ENCODE peak calls at places on chromosomes 1 and 21, in eight cellular contexts. One of them, this sample, is unnamed.

GRCh38 chr21:32585970-32586369 is 647 bp upstream of the TCP10L start:
- DNase-seq in CD4-positive, alpha-beta T cell: no peak
- DNase-seq in cardiac muscle cell: no peak
- DNase-seq in uterus: no peak
- DNase-seq in CD8-positive, alpha-beta T cell: no peak
- DNase-seq in upper lobe of right lung: no peak
- DNase-seq in left lung: no peak
- DNase-seq in astrocyte: no peak
- DNase-seq in this sample: no peak

GRCh38 chr1:184840596-184840995 is 85.9 kb upstream of the EDEM3 start:
- DNase-seq in CD4-positive, alpha-beta T cell: no peak
- DNase-seq in cardiac muscle cell: no peak
- DNase-seq in uterus: no peak
- DNase-seq in CD8-positive, alpha-beta T cell: peak
- DNase-seq in upper lobe of right lung: no peak
- DNase-seq in left lung: no peak
- DNase-seq in astrocyte: no peak
- DNase-seq in this sample: no peak

GRCh38 chr1:910311-910880 is 13.3 kb upstream of the SAMD11 start:
- DNase-seq in CD4-positive, alpha-beta T cell: no peak
- DNase-seq in cardiac muscle cell: no peak
- DNase-seq in uterus: peak
- DNase-seq in CD8-positive, alpha-beta T cell: peak
- DNase-seq in upper lobe of right lung: peak
- DNase-seq in left lung: peak
- DNase-seq in astrocyte: no peak
- DNase-seq in this sample: no peak

GRCh38 chr1:15429701-15430149 is 8.5 kb upstream of the CTRC start:
- DNase-seq in CD4-positive, alpha-beta T cell: no peak
- DNase-seq in cardiac muscle cell: peak
- DNase-seq in uterus: no peak
- DNase-seq in CD8-positive, alpha-beta T cell: no peak
- DNase-seq in upper lobe of right lung: no peak
- DNase-seq in left lung: no peak
- DNase-seq in astrocyte: peak
- DNase-seq in this sample: peak

GRCh38 chr1:184409011-184409410 is 22.2 kb downstream of the C1orf21 start:
- DNase-seq in CD4-positive, alpha-beta T cell: no peak
- DNase-seq in cardiac muscle cell: no peak
- DNase-seq in uterus: no peak
- DNase-seq in CD8-positive, alpha-beta T cell: no peak
- DNase-seq in upper lobe of right lung: no peak
- DNase-seq in left lung: no peak
- DNase-seq in astrocyte: peak
- DNase-seq in this sample: no peak

GRCh38 chr1:117060441-117061317 is 553 bp downstream of the TTF2 start:
- DNase-seq in CD4-positive, alpha-beta T cell: peak
- DNase-seq in cardiac muscle cell: peak
- DNase-seq in uterus: no peak
- DNase-seq in CD8-positive, alpha-beta T cell: peak
- DNase-seq in upper lobe of right lung: no peak
- DNase-seq in left lung: peak
- DNase-seq in astrocyte: peak
- DNase-seq in this sample: peak

GRCh38 chr1:239011382-239011781 is 375.0 kb upstream of the CHRM3 start:
- DNase-seq in CD4-positive, alpha-beta T cell: no peak
- DNase-seq in cardiac muscle cell: no peak
- DNase-seq in uterus: no peak
- DNase-seq in CD8-positive, alpha-beta T cell: no peak
- DNase-seq in upper lobe of right lung: no peak
- DNase-seq in left lung: no peak
- DNase-seq in astrocyte: no peak
- DNase-seq in this sample: no peak

GRCh38 chr1:54791880-54792522 is 9.1 kb downstream of the TTC22 start:
- DNase-seq in CD4-positive, alpha-beta T cell: peak
- DNase-seq in cardiac muscle cell: peak
- DNase-seq in uterus: no peak
- DNase-seq in CD8-positive, alpha-beta T cell: no peak
- DNase-seq in upper lobe of right lung: no peak
- DNase-seq in left lung: no peak
- DNase-seq in astrocyte: no peak
- DNase-seq in this sample: no peak

GRCh38 chr21:31957631-31958030 is 84.8 kb downstream of the HUNK start:
- DNase-seq in CD4-positive, alpha-beta T cell: no peak
- DNase-seq in cardiac muscle cell: no peak
- DNase-seq in uterus: no peak
- DNase-seq in CD8-positive, alpha-beta T cell: peak
- DNase-seq in upper lobe of right lung: no peak
- DNase-seq in left lung: no peak
- DNase-seq in astrocyte: no peak
- DNase-seq in this sample: no peak

GRCh38 chr1:57112148-57112547 is 146.3 kb upstream of the C8B start:
- DNase-seq in CD4-positive, alpha-beta T cell: no peak
- DNase-seq in cardiac muscle cell: no peak
- DNase-seq in uterus: no peak
- DNase-seq in CD8-positive, alpha-beta T cell: no peak
- DNase-seq in upper lobe of right lung: no peak
- DNase-seq in left lung: no peak
- DNase-seq in astrocyte: peak
- DNase-seq in this sample: peak

GRCh38 chr21:41659791-41660560 is 106.9 kb downstream of the RIPK4 start:
- DNase-seq in CD4-positive, alpha-beta T cell: no peak
- DNase-seq in cardiac muscle cell: peak
- DNase-seq in uterus: no peak
- DNase-seq in CD8-positive, alpha-beta T cell: no peak
- DNase-seq in upper lobe of right lung: no peak
- DNase-seq in left lung: no peak
- DNase-seq in astrocyte: no peak
- DNase-seq in this sample: no peak

GRCh38 chr1:56094168-56094567 is 485.2 kb downstream of the PLPP3 start:
- DNase-seq in CD4-positive, alpha-beta T cell: no peak
- DNase-seq in cardiac muscle cell: peak
- DNase-seq in uterus: no peak
- DNase-seq in CD8-positive, alpha-beta T cell: no peak
- DNase-seq in upper lobe of right lung: no peak
- DNase-seq in left lung: no peak
- DNase-seq in astrocyte: no peak
- DNase-seq in this sample: no peak

GRCh38 chr1:84078108-84078823 is 65.8 kb upstream of the PRKACB start:
- DNase-seq in CD4-positive, alpha-beta T cell: no peak
- DNase-seq in cardiac muscle cell: peak
- DNase-seq in uterus: peak
- DNase-seq in CD8-positive, alpha-beta T cell: peak
- DNase-seq in upper lobe of right lung: no peak
- DNase-seq in left lung: peak
- DNase-seq in astrocyte: peak
- DNase-seq in this sample: no peak

GRCh38 chr21:16811011-16811410 is 701.8 kb upstream of the CXADR start:
- DNase-seq in CD4-positive, alpha-beta T cell: no peak
- DNase-seq in cardiac muscle cell: no peak
- DNase-seq in uterus: no peak
- DNase-seq in CD8-positive, alpha-beta T cell: no peak
- DNase-seq in upper lobe of right lung: no peak
- DNase-seq in left lung: no peak
- DNase-seq in astrocyte: no peak
- DNase-seq in this sample: no peak

GRCh38 chr1:31995263-31995662 is 18.4 kb upstream of the KHDRBS1 start:
- DNase-seq in CD4-positive, alpha-beta T cell: no peak
- DNase-seq in cardiac muscle cell: no peak
- DNase-seq in uterus: no peak
- DNase-seq in CD8-positive, alpha-beta T cell: no peak
- DNase-seq in upper lobe of right lung: peak
- DNase-seq in left lung: no peak
- DNase-seq in astrocyte: no peak
- DNase-seq in this sample: no peak

GRCh38 chr21:35801388-35801787 is 258.9 kb downstream of the SETD4 start:
- DNase-seq in CD4-positive, alpha-beta T cell: no peak
- DNase-seq in cardiac muscle cell: no peak
- DNase-seq in uterus: no peak
- DNase-seq in CD8-positive, alpha-beta T cell: peak
- DNase-seq in upper lobe of right lung: no peak
- DNase-seq in left lung: no peak
- DNase-seq in astrocyte: no peak
- DNase-seq in this sample: no peak

GRCh38 chr1:175188936-175189335 is 3.6 kb downstream of the KIAA0040 start:
- DNase-seq in CD4-positive, alpha-beta T cell: peak
- DNase-seq in cardiac muscle cell: no peak
- DNase-seq in uterus: no peak
- DNase-seq in CD8-positive, alpha-beta T cell: peak
- DNase-seq in upper lobe of right lung: no peak
- DNase-seq in left lung: no peak
- DNase-seq in astrocyte: no peak
- DNase-seq in this sample: no peak

GRCh38 chr1:197096137-197096536 is 29.1 kb upstream of the F13B start:
- DNase-seq in CD4-positive, alpha-beta T cell: no peak
- DNase-seq in cardiac muscle cell: peak
- DNase-seq in uterus: no peak
- DNase-seq in CD8-positive, alpha-beta T cell: no peak
- DNase-seq in upper lobe of right lung: no peak
- DNase-seq in left lung: no peak
- DNase-seq in astrocyte: no peak
- DNase-seq in this sample: peak

GRCh38 chr1:49136738-49137251 is 360.1 kb upstream of the BEND5 start:
- DNase-seq in CD4-positive, alpha-beta T cell: no peak
- DNase-seq in cardiac muscle cell: no peak
- DNase-seq in uterus: no peak
- DNase-seq in CD8-positive, alpha-beta T cell: no peak
- DNase-seq in upper lobe of right lung: no peak
- DNase-seq in left lung: no peak
- DNase-seq in astrocyte: no peak
- DNase-seq in this sample: no peak

GRCh38 chr1:16300436-16300835 is 51.8 kb downstream of the FBXO42 start:
- DNase-seq in CD4-positive, alpha-beta T cell: no peak
- DNase-seq in cardiac muscle cell: no peak
- DNase-seq in uterus: no peak
- DNase-seq in CD8-positive, alpha-beta T cell: no peak
- DNase-seq in upper lobe of right lung: no peak
- DNase-seq in left lung: no peak
- DNase-seq in astrocyte: no peak
- DNase-seq in this sample: peak

GRCh38 chr1:216866714-216867113 is 143.5 kb upstream of the ESRRG start:
- DNase-seq in CD4-positive, alpha-beta T cell: no peak
- DNase-seq in cardiac muscle cell: no peak
- DNase-seq in uterus: no peak
- DNase-seq in CD8-positive, alpha-beta T cell: no peak
- DNase-seq in upper lobe of right lung: no peak
- DNase-seq in left lung: no peak
- DNase-seq in astrocyte: no peak
- DNase-seq in this sample: no peak
- H3K27ac ChIP-seq in CD4-positive, alpha-beta T cell: no peak
- H3K27ac ChIP-seq in cardiac muscle cell: no peak
- H3K27ac ChIP-seq in uterus: no peak
- H3K27ac ChIP-seq in CD8-positive, alpha-beta T cell: no peak
- H3K27ac ChIP-seq in upper lobe of right lung: no peak
- H3K27ac ChIP-seq in left lung: no peak
- H3K27ac ChIP-seq in astrocyte: no peak
- H3K27ac ChIP-seq in this sample: no peak

GRCh38 chr1:34113362-34113761 is 51.7 kb downstream of the CSMD2 start:
- DNase-seq in CD4-positive, alpha-beta T cell: no peak
- DNase-seq in cardiac muscle cell: no peak
- DNase-seq in uterus: no peak
- DNase-seq in CD8-positive, alpha-beta T cell: no peak
- DNase-seq in upper lobe of right lung: no peak
- DNase-seq in left lung: no peak
- DNase-seq in astrocyte: no peak
- DNase-seq in this sample: no peak
- TF ChIP-seq CTCF in CD4-positive, alpha-beta T cell: no peak
- TF ChIP-seq CTCF in cardiac muscle cell: no peak
- TF ChIP-seq CTCF in uterus: no peak
- TF ChIP-seq CTCF in CD8-positive, alpha-beta T cell: no peak
- TF ChIP-seq CTCF in upper lobe of right lung: no peak
- TF ChIP-seq CTCF in left lung: no peak
- TF ChIP-seq CTCF in astrocyte: no peak
- TF ChIP-seq CTCF in this sample: no peak

GRCh38 chr1:167082511-167083027 is 7.6 kb downstream of the GPA33 start:
- DNase-seq in CD4-positive, alpha-beta T cell: no peak
- DNase-seq in cardiac muscle cell: no peak
- DNase-seq in uterus: no peak
- DNase-seq in CD8-positive, alpha-beta T cell: no peak
- DNase-seq in upper lobe of right lung: no peak
- DNase-seq in left lung: no peak
- DNase-seq in astrocyte: no peak
- DNase-seq in this sample: no peak
- H3K27ac ChIP-seq in CD4-positive, alpha-beta T cell: no peak
- H3K27ac ChIP-seq in cardiac muscle cell: no peak
- H3K27ac ChIP-seq in uterus: no peak
- H3K27ac ChIP-seq in CD8-positive, alpha-beta T cell: no peak
- H3K27ac ChIP-seq in upper lobe of right lung: no peak
- H3K27ac ChIP-seq in left lung: no peak
- H3K27ac ChIP-seq in astrocyte: no peak
- H3K27ac ChIP-seq in this sample: no peak

GRCh38 chr1:20276428-20276827 is 14.2 kb upstream of the VWA5B1 start:
- DNase-seq in CD4-positive, alpha-beta T cell: no peak
- DNase-seq in cardiac muscle cell: no peak
- DNase-seq in uterus: no peak
- DNase-seq in CD8-positive, alpha-beta T cell: no peak
- DNase-seq in upper lobe of right lung: no peak
- DNase-seq in left lung: no peak
- DNase-seq in astrocyte: no peak
- DNase-seq in this sample: no peak

GRCh38 chr1:20266141-20266540 is 24.5 kb upstream of the VWA5B1 start:
- DNase-seq in CD4-positive, alpha-beta T cell: no peak
- DNase-seq in cardiac muscle cell: peak
- DNase-seq in uterus: no peak
- DNase-seq in CD8-positive, alpha-beta T cell: no peak
- DNase-seq in upper lobe of right lung: no peak
- DNase-seq in left lung: no peak
- DNase-seq in astrocyte: peak
- DNase-seq in this sample: no peak

GRCh38 chr1:20266642-20267041 is 24.0 kb upstream of the VWA5B1 start:
- DNase-seq in CD4-positive, alpha-beta T cell: no peak
- DNase-seq in cardiac muscle cell: no peak
- DNase-seq in uterus: no peak
- DNase-seq in CD8-positive, alpha-beta T cell: no peak
- DNase-seq in upper lobe of right lung: no peak
- DNase-seq in left lung: no peak
- DNase-seq in astrocyte: no peak
- DNase-seq in this sample: no peak

DNA sequence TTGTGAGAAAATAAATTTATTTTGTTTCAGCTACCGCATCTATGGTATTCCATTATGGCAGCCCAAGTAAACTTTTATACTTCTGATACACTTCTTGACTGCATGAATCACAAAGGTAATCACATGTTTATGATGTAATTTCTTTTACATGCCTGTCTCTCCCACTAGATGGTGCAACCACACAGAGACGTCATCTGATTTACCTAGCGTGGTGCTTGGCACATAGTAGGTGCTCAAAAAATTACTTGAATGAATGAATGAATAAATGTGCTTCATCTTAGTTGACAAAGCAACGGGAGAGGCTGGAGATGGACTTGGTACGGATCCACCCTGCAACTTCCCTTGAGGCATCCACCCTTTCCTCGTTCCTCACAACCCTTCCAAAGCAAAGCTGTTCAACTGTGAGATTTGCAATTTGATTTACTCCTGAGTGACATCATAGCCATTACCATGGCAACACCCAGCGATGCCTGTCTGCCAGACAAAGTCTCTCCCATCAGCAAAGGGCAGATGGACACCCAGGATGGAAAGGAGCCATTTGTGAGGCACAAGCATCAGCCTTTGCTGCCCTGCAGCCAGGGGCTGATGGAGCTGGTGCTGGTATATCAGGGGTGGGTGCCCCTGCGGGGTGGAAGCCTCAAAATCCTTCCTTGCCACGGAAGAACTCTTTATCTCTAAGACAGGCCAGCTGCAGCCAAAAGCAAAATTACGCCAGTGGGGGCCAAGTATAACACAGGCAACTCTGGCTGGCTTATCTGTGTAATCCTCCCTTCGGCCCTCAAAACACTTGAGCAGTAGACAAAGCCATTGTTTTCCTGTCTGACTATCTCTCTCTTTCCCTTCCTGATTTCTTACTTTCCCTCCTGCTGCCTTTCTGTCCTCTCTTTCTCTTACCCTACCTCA is 18.9 kb upstream of the VWA5B1 start:
- DNase-seq in CD4-positive, alpha-beta T cell: no peak
- DNase-seq in cardiac muscle cell: peak
- DNase-seq in uterus: no peak
- DNase-seq in CD8-positive, alpha-beta T cell: no peak
- DNase-seq in upper lobe of right lung: no peak
- DNase-seq in left lung: no peak
- DNase-seq in astrocyte: peak
- DNase-seq in this sample: no peak
- TF ChIP-seq CTCF in CD4-positive, alpha-beta T cell: no peak
- TF ChIP-seq CTCF in cardiac muscle cell: peak
- TF ChIP-seq CTCF in uterus: no peak
- TF ChIP-seq CTCF in CD8-positive, alpha-beta T cell: no peak
- TF ChIP-seq CTCF in upper lobe of right lung: no peak
- TF ChIP-seq CTCF in left lung: no peak
- TF ChIP-seq CTCF in astrocyte: no peak
- TF ChIP-seq CTCF in this sample: peak

This sample was measured in foreskin keratinocyte.